ENCODE peak calls at places on chromosomes 13 and 19, in ten cellular contexts. O, Q, R, V, N, J, D, Z, L and A are unnamed samples.

GRCh38 chr13:110214637-110215036 is 92.3 kb downstream of the COL4A1 start:
- DNase-seq in O (no peak), Q (no peak), R (no peak), V (no peak), N (no peak), J (no peak), D (no peak), Z (no peak), L (no peak), A (no peak)

GRCh38 chr19:48330012-48330681 is 4.8 kb downstream of the EMP3 start:
- DNase-seq in O (peak; percentile 71), Q (no peak), R (peak; percentile 89), V (peak; percentile 86), N (no peak), J (peak; percentile 88), D (peak; percentile 71), Z (peak; percentile 81), L (peak; percentile 79), A (peak; percentile 47)

GRCh38 chr19:46124638-46125115 is at the start of gene IGFL3:
- DNase-seq in O (no peak), Q (peak; percentile 91), R (no peak), V (no peak), N (peak; percentile 88), J (no peak), D (no peak), Z (no peak), L (no peak), A (no peak)

GRCh38 chr19:10228925-10229324 is 2.2 kb downstream of the S1PR2 start:
- DNase-seq in O (no peak), Q (no peak), R (no peak), V (no peak), N (no peak), J (peak; percentile 51), D (no peak), Z (peak; percentile 34), L (no peak), A (no peak)

GRCh38 chr19:44723952-44724319 is 24.6 kb upstream of the BCL3 start:
- DNase-seq in O (peak; percentile 76), Q (peak; percentile 39), R (peak; percentile 92), V (peak; percentile 86), N (no peak), J (peak; percentile 92), D (peak; percentile 84), Z (peak; percentile 79), L (peak; percentile 81), A (peak; percentile 93)

GRCh38 chr19:18773682-18774081 is 17.4 kb downstream of the COMP start:
- DNase-seq in O (no peak), Q (no peak), R (no peak), V (no peak), N (no peak), J (no peak), D (no peak), Z (no peak), L (no peak), A (no peak)

GRCh38 chr19:45591004-45591637 is 6.5 kb upstream of the OPA3 start:
- DNase-seq in O (no peak), Q (no peak), R (no peak), V (peak; percentile 77), N (no peak), J (peak; percentile 68), D (peak; percentile 39), Z (no peak), L (no peak), A (peak; percentile 52)

GRCh38 chr13:109874444-109874920 is 88.1 kb upstream of the IRS2 start:
- DNase-seq in O (no peak), Q (no peak), R (no peak), V (no peak), N (no peak), J (no peak), D (no peak), Z (no peak), L (no peak), A (no peak)

GRCh38 chr13:100128373-100128772 is 39.5 kb downstream of the PCCA start:
- DNase-seq in O (no peak), Q (peak; percentile 93), R (no peak), V (no peak), N (no peak), J (no peak), D (no peak), Z (no peak), L (no peak), A (no peak)

GRCh38 chr13:43057653-43058317 is 34.4 kb downstream of the DNAJC15 start:
- DNase-seq in O (no peak), Q (peak; percentile 55), R (no peak), V (no peak), N (no peak), J (no peak), D (no peak), Z (no peak), L (no peak), A (no peak)

DNA sequence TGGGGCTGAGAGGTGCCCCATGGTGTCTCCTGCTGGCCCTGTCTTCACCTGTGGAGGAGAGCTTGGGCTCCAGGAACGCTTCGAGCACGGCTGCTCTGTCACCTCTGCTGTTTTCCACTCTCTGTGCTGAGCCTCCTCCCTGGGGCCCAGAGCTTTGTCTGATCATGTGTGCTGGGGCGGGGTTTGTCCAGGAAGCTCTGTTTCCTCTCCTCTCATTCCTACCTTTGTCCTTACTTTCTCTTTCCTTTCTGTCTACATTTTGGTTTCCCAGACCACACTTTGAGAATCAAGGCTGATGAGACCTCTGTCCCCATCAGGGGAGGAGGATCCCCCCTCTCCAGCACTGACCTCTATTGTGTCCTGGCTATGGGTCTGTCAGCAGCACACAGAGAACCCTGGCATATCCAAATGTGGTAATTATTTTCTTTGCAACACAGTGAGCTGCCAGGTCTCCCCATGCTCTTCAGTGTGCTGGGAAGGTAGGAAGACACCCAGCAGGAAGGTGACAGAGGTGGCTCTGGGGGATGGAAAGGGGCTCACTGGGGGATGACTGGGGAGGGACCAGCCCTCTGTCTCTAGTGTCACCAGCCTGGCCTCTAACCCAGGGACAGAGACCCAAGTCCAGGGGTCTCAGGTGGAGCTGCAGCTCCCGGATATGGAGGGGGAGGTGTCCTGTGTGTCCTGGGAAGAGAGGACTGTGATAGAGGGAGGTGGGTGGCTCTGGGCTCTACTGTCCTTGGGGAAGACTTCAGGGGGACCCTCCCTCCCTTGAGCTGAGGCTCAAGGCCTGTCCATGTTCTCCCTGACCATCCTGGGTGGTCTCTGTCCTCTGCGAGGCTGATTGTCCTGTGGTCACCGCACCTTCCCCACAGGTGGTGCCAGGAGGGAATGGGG is at the start of gene CEACAM1:
- DNase-seq in O (no peak), Q (no peak), R (no peak), V (peak; percentile 79), N (no peak), J (peak; percentile 89), D (peak; percentile 17), Z (peak; percentile 21), L (peak; percentile 43), A (peak; percentile 66)
- H3K4me3 ChIP-seq in O (peak within 1 kb of the TSS; percentile 59), Q (no peak within 1 kb of the TSS), R (no peak within 1 kb of the TSS), V (peak within 1 kb of the TSS; percentile 25), N (peak within 1 kb of the TSS; percentile 19), J (peak within 1 kb of the TSS; percentile 23), D (peak within 1 kb of the TSS; percentile 48), Z (no peak within 1 kb of the TSS), L (peak within 1 kb of the TSS; percentile 39), A (peak within 1 kb of the TSS; percentile 1)

DNA sequence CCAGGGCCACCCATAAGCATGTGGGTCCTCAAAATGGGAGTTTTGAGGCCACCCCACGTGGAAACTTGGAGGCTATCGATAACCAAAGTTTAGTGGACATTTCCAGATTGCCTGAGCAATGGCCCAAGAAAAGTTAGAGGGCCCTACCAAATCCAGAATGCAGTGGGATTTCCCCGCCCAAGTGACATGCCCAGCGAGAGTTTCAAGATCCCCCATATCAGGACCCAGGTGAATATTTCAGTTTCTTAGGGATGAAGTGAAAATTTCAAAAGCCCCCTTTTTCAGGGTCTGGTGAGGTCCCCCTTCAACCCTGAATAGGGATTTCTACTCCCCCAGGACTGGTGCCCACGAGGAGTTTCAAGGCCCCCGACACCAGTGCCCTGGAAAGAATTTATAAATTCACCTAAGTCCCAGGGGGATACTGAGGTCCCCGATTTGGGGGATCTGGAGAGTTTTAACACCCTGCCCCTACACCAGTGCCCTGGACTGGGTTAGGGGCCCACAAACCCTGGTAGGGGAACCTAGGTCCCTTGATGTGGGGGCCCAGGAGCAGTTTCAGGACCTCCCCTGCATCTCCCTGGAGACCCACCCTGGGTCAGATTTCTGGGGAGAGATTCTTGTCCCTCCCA is 695 bp downstream of the BST2 start:
- DNase-seq in O (no peak), Q (no peak), R (no peak), V (no peak), N (no peak), J (no peak), D (no peak), Z (no peak), L (no peak), A (no peak)
- H3K27ac ChIP-seq in O (peak overlapping the region; percentile 89), Q (no peak overlapping the region), R (peak overlapping the region; percentile 84), V (peak overlapping the region; percentile 91), N (no peak overlapping the region), J (peak overlapping the region; percentile 88), D (peak overlapping the region; percentile 69), Z (peak overlapping the region; percentile 62), L (peak overlapping the region; percentile 86), A (peak overlapping the region; percentile 80)

DNA sequence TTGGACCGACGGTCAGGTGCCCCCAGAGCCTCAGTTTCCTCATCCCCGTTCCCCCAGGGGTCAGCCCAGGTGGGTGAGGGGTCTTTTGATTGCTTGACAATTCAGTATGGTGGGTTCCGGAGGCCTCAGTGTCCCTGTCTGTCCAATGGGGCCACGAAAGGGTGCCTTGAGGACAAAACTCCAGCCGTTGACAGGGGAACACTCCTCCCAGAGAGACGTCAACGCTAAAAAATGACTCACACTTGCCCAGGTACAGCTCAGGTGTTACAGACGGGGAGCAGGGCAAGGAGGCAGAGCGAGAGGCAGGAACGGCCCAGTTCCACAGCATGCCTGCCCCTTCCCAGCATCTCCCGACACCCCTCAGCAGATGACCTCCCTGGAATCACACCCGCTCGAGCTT is 1.8 kb downstream of the TNFAIP8L1 start:
- DNase-seq in O (no peak), Q (no peak), R (no peak), V (no peak), N (no peak), J (no peak), D (no peak), Z (no peak), L (no peak), A (no peak)
- H3K4me3 ChIP-seq in O (peak overlapping the region; percentile 84), Q (no peak overlapping the region), R (peak overlapping the region; percentile 95), V (peak overlapping the region; percentile 81), N (peak overlapping the region; percentile 70), J (peak overlapping the region; percentile 67), D (peak overlapping the region; percentile 85), Z (no peak overlapping the region), L (peak overlapping the region; percentile 80), A (no peak overlapping the region)

GRCh38 chr19:11256189-11256588 is 6.1 kb downstream of the DOCK6 start:
- DNase-seq in O (peak; percentile 71), Q (no peak), R (peak; percentile 84), V (no peak), N (no peak), J (no peak), D (no peak), Z (no peak), L (peak; percentile 77), A (peak; percentile 81)
- H3K27ac ChIP-seq in O (peak overlapping the region; percentile 86), Q (no peak overlapping the region), R (peak overlapping the region; percentile 31), V (peak overlapping the region; percentile 30), N (no peak overlapping the region), J (peak overlapping the region; percentile 9), D (peak overlapping the region; percentile 41), Z (peak overlapping the region; percentile 21), L (peak overlapping the region; percentile 79), A (peak overlapping the region; percentile 14)

GRCh38 chr13:30142502-30143211 is 164.7 kb downstream of the KATNAL1 start:
- DNase-seq in O (no peak), Q (peak; percentile 98), R (peak; percentile 88), V (no peak), N (peak; percentile 83), J (no peak), D (peak; percentile 64), Z (peak; percentile 73), L (no peak), A (peak; percentile 53)
- H3K4me3 ChIP-seq in O (no peak overlapping the region), Q (no peak overlapping the region), R (no peak overlapping the region), V (no peak overlapping the region), N (no peak overlapping the region), J (no peak overlapping the region), D (no peak overlapping the region), Z (no peak overlapping the region), L (no peak overlapping the region), A (no peak overlapping the region)